ENCODE peak calls at places on chromosome 11, in ten cellular contexts. One of them, this sample, is unnamed.

GRCh38 chr11:94650756-94651155 is 83.6 kb downstream of the PIWIL4 start:
- DNase-seq in left ventricle myocardium inferior: peak
- DNase-seq in NCI-H69: no peak
- DNase-seq in EL: peak
- DNase-seq in stimulated activated CD8-positive, alpha-beta memory T cell treated with anti-CD3 and anti-CD28 coated beads, Interleukin-4, amount 100 ng/mL, for 1 hour: no peak
- DNase-seq in CD4-positive, alpha-beta T cell: no peak
- DNase-seq in NCI-H1105: no peak
- DNase-seq in adipocyte: peak
- DNase-seq in T-cell: no peak
- DNase-seq in activated naive CD8-positive, alpha-beta T cell treated with anti-CD3 and anti-CD28 coated beads, Interleukin-2, amount 50 U/mL, for 16 hours: no peak
- DNase-seq in this sample: peak

GRCh38 chr11:26244207-26244606 is 87.7 kb upstream of the ANO3 start:
- DNase-seq in adipocyte: peak
- DNase-seq in CD4-positive, alpha-beta T cell: no peak
- DNase-seq in EL: no peak
- DNase-seq in left ventricle myocardium inferior: no peak
- DNase-seq in activated naive CD8-positive, alpha-beta T cell treated with anti-CD3 and anti-CD28 coated beads, Interleukin-2, amount 50 U/mL, for 16 hours: no peak
- DNase-seq in stimulated activated CD8-positive, alpha-beta memory T cell treated with anti-CD3 and anti-CD28 coated beads, Interleukin-4, amount 100 ng/mL, for 1 hour: no peak
- DNase-seq in NCI-H1105: no peak
- DNase-seq in T-cell: no peak
- DNase-seq in NCI-H69: no peak
- DNase-seq in this sample: no peak

GRCh38 chr11:86523738-86524602 is 148.4 kb downstream of the ME3 start:
- DNase-seq in T-cell: no peak
- DNase-seq in NCI-H69: peak
- DNase-seq in left ventricle myocardium inferior: no peak
- DNase-seq in NCI-H1105: no peak
- DNase-seq in EL: peak
- DNase-seq in CD4-positive, alpha-beta T cell: no peak
- DNase-seq in adipocyte: peak
- DNase-seq in stimulated activated CD8-positive, alpha-beta memory T cell treated with anti-CD3 and anti-CD28 coated beads, Interleukin-4, amount 100 ng/mL, for 1 hour: no peak
- DNase-seq in activated naive CD8-positive, alpha-beta T cell treated with anti-CD3 and anti-CD28 coated beads, Interleukin-2, amount 50 U/mL, for 16 hours: no peak
- DNase-seq in this sample: no peak

GRCh38 chr11:9850224-9850895 is 186.5 kb downstream of the SWAP70 start:
- DNase-seq in activated naive CD8-positive, alpha-beta T cell treated with anti-CD3 and anti-CD28 coated beads, Interleukin-2, amount 50 U/mL, for 16 hours: no peak
- DNase-seq in T-cell: no peak
- DNase-seq in stimulated activated CD8-positive, alpha-beta memory T cell treated with anti-CD3 and anti-CD28 coated beads, Interleukin-4, amount 100 ng/mL, for 1 hour: no peak
- DNase-seq in NCI-H1105: no peak
- DNase-seq in adipocyte: peak
- DNase-seq in NCI-H69: no peak
- DNase-seq in CD4-positive, alpha-beta T cell: no peak
- DNase-seq in EL: no peak
- DNase-seq in left ventricle myocardium inferior: no peak
- DNase-seq in this sample: no peak

GRCh38 chr11:80417681-80418080 is 976.9 kb upstream of the TENM4 start:
- DNase-seq in adipocyte: no peak
- DNase-seq in left ventricle myocardium inferior: no peak
- DNase-seq in NCI-H1105: no peak
- DNase-seq in EL: no peak
- DNase-seq in stimulated activated CD8-positive, alpha-beta memory T cell treated with anti-CD3 and anti-CD28 coated beads, Interleukin-4, amount 100 ng/mL, for 1 hour: no peak
- DNase-seq in activated naive CD8-positive, alpha-beta T cell treated with anti-CD3 and anti-CD28 coated beads, Interleukin-2, amount 50 U/mL, for 16 hours: no peak
- DNase-seq in T-cell: no peak
- DNase-seq in NCI-H69: no peak
- DNase-seq in CD4-positive, alpha-beta T cell: no peak
- DNase-seq in this sample: no peak

GRCh38 chr11:5690216-5690615 is 626 bp downstream of the TRIM22 start:
- DNase-seq in adipocyte: peak
- DNase-seq in NCI-H1105: no peak
- DNase-seq in stimulated activated CD8-positive, alpha-beta memory T cell treated with anti-CD3 and anti-CD28 coated beads, Interleukin-4, amount 100 ng/mL, for 1 hour: no peak
- DNase-seq in left ventricle myocardium inferior: no peak
- DNase-seq in NCI-H69: no peak
- DNase-seq in CD4-positive, alpha-beta T cell: no peak
- DNase-seq in activated naive CD8-positive, alpha-beta T cell treated with anti-CD3 and anti-CD28 coated beads, Interleukin-2, amount 50 U/mL, for 16 hours: no peak
- DNase-seq in T-cell: no peak
- DNase-seq in EL: peak
- DNase-seq in this sample: no peak

GRCh38 chr11:86491048-86491447 is 116.4 kb downstream of the CCDC81 start:
- DNase-seq in activated naive CD8-positive, alpha-beta T cell treated with anti-CD3 and anti-CD28 coated beads, Interleukin-2, amount 50 U/mL, for 16 hours: no peak
- DNase-seq in left ventricle myocardium inferior: no peak
- DNase-seq in NCI-H69: no peak
- DNase-seq in NCI-H1105: no peak
- DNase-seq in CD4-positive, alpha-beta T cell: no peak
- DNase-seq in EL: no peak
- DNase-seq in adipocyte: no peak
- DNase-seq in stimulated activated CD8-positive, alpha-beta memory T cell treated with anti-CD3 and anti-CD28 coated beads, Interleukin-4, amount 100 ng/mL, for 1 hour: no peak
- DNase-seq in T-cell: no peak
- DNase-seq in this sample: no peak

GRCh38 chr11:107716884-107717532 is 5.2 kb upstream of the SLN start:
- DNase-seq in NCI-H69: no peak
- DNase-seq in CD4-positive, alpha-beta T cell: no peak
- DNase-seq in stimulated activated CD8-positive, alpha-beta memory T cell treated with anti-CD3 and anti-CD28 coated beads, Interleukin-4, amount 100 ng/mL, for 1 hour: no peak
- DNase-seq in adipocyte: no peak
- DNase-seq in left ventricle myocardium inferior: no peak
- DNase-seq in NCI-H1105: no peak
- DNase-seq in EL: no peak
- DNase-seq in T-cell: no peak
- DNase-seq in activated naive CD8-positive, alpha-beta T cell treated with anti-CD3 and anti-CD28 coated beads, Interleukin-2, amount 50 U/mL, for 16 hours: no peak
- DNase-seq in this sample: no peak

GRCh38 chr11:86784247-86784681 is 16.1 kb upstream of the PRSS23 start:
- DNase-seq in CD4-positive, alpha-beta T cell: no peak
- DNase-seq in adipocyte: peak
- DNase-seq in stimulated activated CD8-positive, alpha-beta memory T cell treated with anti-CD3 and anti-CD28 coated beads, Interleukin-4, amount 100 ng/mL, for 1 hour: no peak
- DNase-seq in NCI-H1105: no peak
- DNase-seq in activated naive CD8-positive, alpha-beta T cell treated with anti-CD3 and anti-CD28 coated beads, Interleukin-2, amount 50 U/mL, for 16 hours: no peak
- DNase-seq in NCI-H69: no peak
- DNase-seq in T-cell: no peak
- DNase-seq in EL: peak
- DNase-seq in left ventricle myocardium inferior: no peak
- DNase-seq in this sample: no peak

GRCh38 chr11:61510178-61510979 is 1.8 kb downstream of the LRRC10B start:
- DNase-seq in activated naive CD8-positive, alpha-beta T cell treated with anti-CD3 and anti-CD28 coated beads, Interleukin-2, amount 50 U/mL, for 16 hours: no peak
- DNase-seq in NCI-H1105: no peak
- DNase-seq in CD4-positive, alpha-beta T cell: no peak
- DNase-seq in left ventricle myocardium inferior: no peak
- DNase-seq in EL: no peak
- DNase-seq in NCI-H69: peak
- DNase-seq in adipocyte: no peak
- DNase-seq in T-cell: no peak
- DNase-seq in stimulated activated CD8-positive, alpha-beta memory T cell treated with anti-CD3 and anti-CD28 coated beads, Interleukin-4, amount 100 ng/mL, for 1 hour: no peak
- DNase-seq in this sample: no peak

GRCh38 chr11:92276773-92277172 is 52.2 kb downstream of the FAT3 start:
- DNase-seq in CD4-positive, alpha-beta T cell: no peak
- DNase-seq in NCI-H69: no peak
- DNase-seq in left ventricle myocardium inferior: no peak
- DNase-seq in activated naive CD8-positive, alpha-beta T cell treated with anti-CD3 and anti-CD28 coated beads, Interleukin-2, amount 50 U/mL, for 16 hours: no peak
- DNase-seq in adipocyte: peak
- DNase-seq in EL: peak
- DNase-seq in NCI-H1105: no peak
- DNase-seq in stimulated activated CD8-positive, alpha-beta memory T cell treated with anti-CD3 and anti-CD28 coated beads, Interleukin-4, amount 100 ng/mL, for 1 hour: no peak
- DNase-seq in T-cell: no peak
- DNase-seq in this sample: no peak